ENCODE peak calls at places on chromosomes 13 and 19, in four cellular contexts. O, V, R and J are unnamed samples.

GRCh38 chr19:461664-462551 is 1.1 kb upstream of the SHC2 start:
- DNase-seq in O (peak), V (no peak), R (no peak), J (peak)

GRCh38 chr19:19227217-19227616 is 15.5 kb downstream of the NCAN start:
- DNase-seq in O (no peak), V (no peak), R (no peak), J (no peak)

GRCh38 chr19:14530005-14530348 is 583 bp downstream of the TECR start:
- DNase-seq in O (peak), V (no peak), R (no peak), J (peak)

GRCh38 chr19:22517496-22518411 is 95.6 kb upstream of the ZNF98 start:
- DNase-seq in O (peak), V (no peak), R (no peak), J (no peak)

GRCh38 chr19:13181747-13182388 is 31.7 kb downstream of the IER2 start:
- DNase-seq in O (peak), V (peak), R (peak), J (no peak)

GRCh38 chr13:67619987-67620386 is 389.9 kb upstream of the PCDH9 start:
- DNase-seq in O (no peak), V (no peak), R (peak), J (no peak)

GRCh38 chr13:108227651-108228272 is 9.6 kb downstream of the ABHD13 start:
- DNase-seq in O (no peak), V (no peak), R (peak), J (peak)

GRCh38 chr13:93217701-93218100 is 8.9 kb upstream of the GPC6 start:
- DNase-seq in O (no peak), V (no peak), R (no peak), J (no peak)

GRCh38 chr19:40604647-40605200 is 3.6 kb downstream of the LTBP4 start:
- DNase-seq in O (no peak), V (no peak), R (no peak), J (peak)

GRCh38 chr13:111145071-111145470 is 30.0 kb downstream of the ARHGEF7 start:
- DNase-seq in O (no peak), V (no peak), R (no peak), J (no peak)

GRCh38 chr13:60134376-60134775 is 29.4 kb downstream of the DIAPH3 start:
- DNase-seq in O (no peak), V (no peak), R (no peak), J (no peak)

GRCh38 chr19:33667141-33667540 is 45.4 kb downstream of the CHST8 start:
- DNase-seq in O (no peak), V (no peak), R (no peak), J (no peak)

GRCh38 chr13:50400930-50401553 is 385.8 kb downstream of the KCNRG start:
- DNase-seq in O (no peak), V (no peak), R (peak), J (no peak)

GRCh38 chr13:68713394-68713793 is 1394.2 kb upstream of the ATXN8OS start:
- DNase-seq in O (no peak), V (no peak), R (no peak), J (no peak)

GRCh38 chr13:80115616-80116015 is 225.3 kb downstream of the SPRY2 start:
- DNase-seq in O (no peak), V (no peak), R (no peak), J (no peak)

GRCh38 chr13:110430391-110431338 is 123.6 kb downstream of the COL4A2 start:
- DNase-seq in O (no peak), V (no peak), R (no peak), J (no peak)

GRCh38 chr19:1790054-1790762 is 21.9 kb downstream of the ATP8B3 start:
- DNase-seq in O (no peak), V (no peak), R (no peak), J (no peak)

GRCh38 chr19:7109678-7110289 is 40.3 kb downstream of the ZNF557 start:
- DNase-seq in O (peak), V (no peak), R (no peak), J (no peak)

GRCh38 chr13:27203854-27204253 is 32.2 kb upstream of the USP12 start:
- DNase-seq in O (no peak), V (no peak), R (peak), J (peak)

GRCh38 chr19:28393574-28394336 is 819.2 kb downstream of the UQCRFS1 start:
- DNase-seq in O (no peak), V (no peak), R (no peak), J (no peak)

GRCh38 chr13:109652536-109652935 is 133.8 kb downstream of the IRS2 start:
- DNase-seq in O (no peak), V (no peak), R (peak), J (no peak)

GRCh38 chr13:43374621-43375020 is 351.2 kb downstream of the DNAJC15 start:
- DNase-seq in O (no peak), V (no peak), R (peak), J (no peak)

GRCh38 chr19:7989071-7989575 is 16.3 kb downstream of the ELAVL1 start:
- DNase-seq in O (no peak), V (no peak), R (no peak), J (no peak)

GRCh38 chr13:105979586-105979985 is 555.9 kb downstream of the EFNB2 start:
- DNase-seq in O (no peak), V (no peak), R (no peak), J (no peak)

GRCh38 chr19:41868989-41869300 is 8.1 kb upstream of the CD79A start:
- DNase-seq in O (no peak), V (no peak), R (no peak), J (no peak)

GRCh38 chr13:100527644-100528043 is 60.9 kb downstream of the GGACT start:
- DNase-seq in O (no peak), V (no peak), R (no peak), J (no peak)

GRCh38 chr19:1268392-1269064 is 604 bp upstream of the CIRBP start:
- DNase-seq in O (no peak), V (no peak), R (no peak), J (no peak)

GRCh38 chr19:1300744-1301490 is 15.2 kb downstream of the EFNA2 start:
- DNase-seq in O (no peak), V (no peak), R (no peak), J (no peak)

GRCh38 chr19:49212302-49212701 is 54.7 kb downstream of the TRPM4 start:
- DNase-seq in O (no peak), V (no peak), R (no peak), J (peak)

GRCh38 chr19:14763497-14764145 is 14.7 kb downstream of the ADGRE2 start:
- DNase-seq in O (no peak), V (no peak), R (no peak), J (no peak)

GRCh38 chr13:20867408-20867807 is 35.1 kb downstream of the XPO4 start:
- DNase-seq in O (no peak), V (no peak), R (no peak), J (no peak)

GRCh38 chr19:44072543-44073401 is 813 bp downstream of the ZNF284 start:
- DNase-seq in O (no peak), V (no peak), R (no peak), J (peak)

GRCh38 chr19:48997972-48998371 is 4.3 kb downstream of the RUVBL2 start:
- DNase-seq in O (peak), V (no peak), R (peak), J (peak)

GRCh38 chr13:113666324-113666660 is 727 bp upstream of the GRK1 start:
- DNase-seq in O (no peak), V (no peak), R (no peak), J (no peak)

GRCh38 chr13:73401769-73402168 is 343.0 kb downstream of the KLF5 start:
- DNase-seq in O (no peak), V (no peak), R (no peak), J (no peak)

GRCh38 chr19:38666662-38667448 is 19.4 kb downstream of the ACTN4 start:
- DNase-seq in O (no peak), V (no peak), R (peak), J (peak)

GRCh38 chr19:51593969-51594773 is 23.1 kb downstream of the ZNF175 start:
- DNase-seq in O (peak), V (peak), R (peak), J (peak)

GRCh38 chr13:23980160-23980551 is 82.9 kb upstream of the C1QTNF9B start:
- DNase-seq in O (peak), V (peak), R (peak), J (peak)

GRCh38 chr13:106318941-106319411 is 216.5 kb downstream of the EFNB2 start:
- DNase-seq in O (no peak), V (no peak), R (peak), J (no peak)

GRCh38 chr19:50377517-50377916 is 1.3 kb downstream of the NR1H2 start:
- DNase-seq in O (no peak), V (no peak), R (no peak), J (peak)
- TF ChIP-seq POLR2A in O (no peak), V (no peak), R (no peak), J (peak)

DNA sequence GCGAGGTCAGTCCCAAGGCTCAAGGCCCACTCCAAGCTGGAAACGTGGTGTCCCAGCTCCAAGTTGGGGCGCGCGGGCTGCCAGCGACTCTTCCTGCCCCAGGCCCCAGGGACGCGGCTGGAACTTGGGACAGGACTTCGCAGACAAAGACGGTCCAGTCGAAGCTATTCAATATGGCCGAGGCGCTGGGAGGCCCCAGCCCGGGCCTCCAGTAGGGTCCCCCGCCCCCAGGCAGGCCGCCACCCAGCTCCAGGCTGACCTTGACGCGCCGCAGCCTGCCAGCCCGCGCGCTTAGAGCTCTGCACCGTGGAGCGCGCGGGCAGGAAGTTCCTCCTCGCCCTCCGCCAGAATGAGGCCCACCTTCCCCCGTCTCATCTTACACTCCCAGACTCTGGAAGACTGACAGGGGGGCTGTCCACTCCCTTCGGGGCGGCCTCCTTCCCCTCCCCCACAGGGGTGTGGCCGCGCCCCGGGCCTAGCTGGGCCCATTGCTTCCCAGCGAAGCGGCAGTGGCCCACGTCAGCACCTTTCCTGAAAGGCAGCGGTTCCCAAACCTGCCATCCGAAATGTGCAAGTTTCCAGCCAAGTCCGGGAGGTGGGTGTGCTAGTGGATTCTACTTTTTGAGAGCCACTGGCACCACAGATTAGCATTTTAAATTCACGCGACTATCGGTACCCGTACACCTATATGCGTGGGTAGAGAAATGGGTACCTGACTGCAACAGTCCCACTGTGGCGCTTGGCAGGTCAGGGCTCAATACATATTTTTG is at the start of gene CCDC8:
- DNase-seq in O (peak), V (peak), R (peak), J (no peak)
- TF ChIP-seq POLR2A in O (peak), V (peak), R (peak), J (no peak)

GRCh38 chr19:36031308-36031707 is 1.4 kb downstream of the CLIP3 start:
- DNase-seq in O (no peak), V (no peak), R (no peak), J (no peak)

GRCh38 chr19:36027696-36028095 is 5.0 kb downstream of the CLIP3 start:
- DNase-seq in O (no peak), V (no peak), R (no peak), J (no peak)

GRCh38 chr19:36030264-36031148 is 2.2 kb downstream of the CLIP3 start:
- DNase-seq in O (no peak), V (no peak), R (peak), J (no peak)

GRCh38 chr19:36028313-36029041 is 4.2 kb downstream of the CLIP3 start:
- DNase-seq in O (no peak), V (no peak), R (no peak), J (no peak)

DNA sequence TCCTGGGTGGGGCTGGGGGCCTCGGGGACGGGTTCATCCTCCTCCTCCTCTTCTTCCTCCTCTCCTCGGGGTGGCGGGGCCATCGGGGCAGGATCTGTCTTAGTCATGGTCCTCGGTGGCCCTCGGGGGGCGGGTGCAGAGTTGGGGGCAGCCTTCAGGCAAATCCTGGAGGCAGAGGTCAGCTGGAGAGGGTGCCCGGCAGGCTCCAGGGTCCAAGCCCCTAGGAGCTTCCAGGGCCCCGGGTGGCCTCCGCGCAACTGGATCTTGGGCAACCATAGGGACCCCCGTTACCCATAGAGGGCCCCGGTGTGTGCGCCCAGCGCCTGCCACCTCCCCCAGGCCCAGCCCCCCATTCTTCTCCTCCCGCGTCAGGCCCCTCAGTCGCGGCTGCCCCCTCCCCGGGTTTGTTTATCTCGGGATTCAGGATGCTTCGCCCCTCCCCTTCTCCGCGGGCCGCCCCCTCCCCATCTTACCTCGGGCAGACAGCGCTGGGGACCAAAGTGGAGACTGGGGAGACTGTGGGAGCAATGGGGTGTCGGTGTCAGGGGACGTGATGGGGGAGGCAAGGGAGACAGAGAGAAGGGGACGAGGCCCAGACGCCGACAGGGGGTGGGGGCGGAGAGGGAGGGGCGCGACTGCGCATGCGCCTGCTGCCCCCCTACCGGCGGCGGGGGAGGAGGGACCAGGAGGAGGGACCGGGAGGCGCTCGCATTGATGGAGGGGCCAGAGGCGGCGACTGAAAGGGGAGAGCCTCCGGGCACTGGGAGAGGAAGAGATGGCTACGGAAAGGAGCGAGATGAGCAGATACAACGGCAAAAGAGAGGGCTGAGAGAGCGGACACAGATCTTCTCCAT is at the start of gene CLIP3:
- DNase-seq in O (peak), V (peak), R (peak), J (peak)
- TF ChIP-seq POLR2A in O (no peak), V (no peak), R (no peak), J (no peak)

GRCh38 chr13:99301913-99302636 is 5.1 kb downstream of the GPR183 start:
- DNase-seq in O (no peak), V (no peak), R (no peak), J (no peak)

GRCh38 chr13:99304541-99304940 is 2.7 kb downstream of the GPR183 start:
- DNase-seq in O (no peak), V (no peak), R (no peak), J (no peak)

GRCh38 chr13:99302637-99303505 is 4.3 kb downstream of the GPR183 start:
- DNase-seq in O (no peak), V (no peak), R (no peak), J (no peak)

GRCh38 chr13:99305180-99305965 is 1.8 kb downstream of the GPR183 start:
- DNase-seq in O (no peak), V (no peak), R (no peak), J (peak)

GRCh38 chr13:99303863-99304521 is 3.2 kb downstream of the GPR183 start:
- DNase-seq in O (no peak), V (no peak), R (no peak), J (no peak)
- TF ChIP-seq POLR2A in O (no peak), V (no peak), R (no peak), J (no peak)